ENCODE peak calls at places on chromosomes 2 and 18, in five cellular contexts. G, F, S, K and J are unnamed samples.

GRCh38 chr2:796151-796955 is 119.1 kb upstream of the TMEM18 start:
- DNase-seq in G (no peak), F (no peak), S (peak), K (no peak), J (no peak)

GRCh38 chr2:239685965-239686364 is 285.1 kb upstream of the HDAC4 start:
- DNase-seq in G (no peak), F (no peak), S (no peak), K (peak), J (no peak)

GRCh38 chr2:136072616-136073015 is 45.3 kb downstream of the CXCR4 start:
- DNase-seq in G (no peak), F (no peak), S (no peak), K (no peak), J (no peak)

GRCh38 chr2:240960309-240960962 is 38.0 kb upstream of the SNED1 start:
- DNase-seq in G (peak), F (no peak), S (peak), K (no peak), J (no peak)

GRCh38 chr2:227817940-227818568 is 4.4 kb downstream of the CCL20 start:
- DNase-seq in G (peak), F (no peak), S (no peak), K (peak), J (no peak)

GRCh38 chr18:7256959-7257742 is 26.3 kb downstream of the LRRC30 start:
- DNase-seq in G (no peak), F (no peak), S (no peak), K (no peak), J (no peak)

GRCh38 chr2:20352230-20353216 is 1.9 kb upstream of the PUM2 start:
- DNase-seq in G (no peak), F (no peak), S (no peak), K (no peak), J (no peak)

GRCh38 chr18:394997-395383 is 105.5 kb downstream of the COLEC12 start:
- DNase-seq in G (peak), F (no peak), S (no peak), K (no peak), J (no peak)

GRCh38 chr18:24262097-24262496 is 123.2 kb downstream of the CABYR start:
- DNase-seq in G (peak), F (no peak), S (no peak), K (no peak), J (no peak)

GRCh38 chr2:226781471-226781870 is 18.1 kb downstream of the IRS1 start:
- DNase-seq in G (no peak), F (no peak), S (no peak), K (no peak), J (no peak)

GRCh38 chr2:42076357-42076921 is 28.6 kb downstream of the PKDCC start:
- DNase-seq in G (no peak), F (no peak), S (no peak), K (no peak), J (no peak)

GRCh38 chr2:42073739-42074138 is 25.9 kb downstream of the PKDCC start:
- DNase-seq in G (peak), F (no peak), S (no peak), K (no peak), J (no peak)

GRCh38 chr2:42079737-42080287 is 32.0 kb downstream of the PKDCC start:
- DNase-seq in G (no peak), F (no peak), S (no peak), K (no peak), J (no peak)

GRCh38 chr2:42074661-42075060 is 26.8 kb downstream of the PKDCC start:
- DNase-seq in G (no peak), F (no peak), S (no peak), K (no peak), J (no peak)

GRCh38 chr2:42077343-42077742 is 29.5 kb downstream of the PKDCC start:
- DNase-seq in G (no peak), F (no peak), S (no peak), K (no peak), J (no peak)
- TF ChIP-seq CTCF in G (no peak), F (no peak), S (no peak), K (no peak), J (no peak)

DNA sequence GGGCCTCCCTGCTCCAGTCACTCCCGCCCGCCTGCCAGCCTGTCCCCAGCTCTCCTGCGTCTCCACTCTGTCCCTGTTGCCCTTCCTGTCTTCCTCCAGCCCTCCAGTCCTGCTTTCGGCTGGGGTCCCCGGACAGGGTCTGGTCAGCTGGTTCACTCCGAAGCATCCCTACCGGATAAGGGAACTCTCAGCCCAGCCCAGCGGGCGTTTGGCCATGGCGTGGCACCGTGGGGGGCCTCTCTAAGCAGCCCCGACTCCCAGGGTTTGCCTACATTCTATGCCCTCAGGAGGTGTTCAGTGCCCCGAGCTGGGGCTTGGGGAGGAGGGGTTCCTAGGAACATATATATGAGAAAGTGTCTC is 183.0 kb upstream of the HAAO start:
- DNase-seq in G (no peak), F (no peak), S (no peak), K (no peak), J (no peak)
- TF ChIP-seq CTCF in G (no peak), F (peak), S (no peak), K (peak), J (no peak)

GRCh38 chr2:222582931-222583330 is 73.0 kb downstream of the FARSB start:
- DNase-seq in G (no peak), F (no peak), S (no peak), K (no peak), J (no peak)
- TF ChIP-seq CTCF in G (peak), F (peak), S (no peak), K (no peak), J (peak)

GRCh38 chr2:211349031-211349430 is 792.6 kb downstream of the CPS1 start:
- DNase-seq in G (no peak), F (no peak), S (no peak), K (no peak), J (no peak)

GRCh38 chr2:211351998-211352397 is 795.6 kb downstream of the CPS1 start:
- DNase-seq in G (no peak), F (peak), S (no peak), K (no peak), J (no peak)

GRCh38 chr2:211344289-211344688 is 787.9 kb downstream of the CPS1 start:
- DNase-seq in G (no peak), F (no peak), S (no peak), K (no peak), J (no peak)

GRCh38 chr2:211347328-211347727 is 790.9 kb downstream of the CPS1 start:
- DNase-seq in G (no peak), F (no peak), S (no peak), K (no peak), J (no peak)
- TF ChIP-seq CTCF in G (no peak), F (no peak), S (no peak), K (no peak), J (peak)

DNA sequence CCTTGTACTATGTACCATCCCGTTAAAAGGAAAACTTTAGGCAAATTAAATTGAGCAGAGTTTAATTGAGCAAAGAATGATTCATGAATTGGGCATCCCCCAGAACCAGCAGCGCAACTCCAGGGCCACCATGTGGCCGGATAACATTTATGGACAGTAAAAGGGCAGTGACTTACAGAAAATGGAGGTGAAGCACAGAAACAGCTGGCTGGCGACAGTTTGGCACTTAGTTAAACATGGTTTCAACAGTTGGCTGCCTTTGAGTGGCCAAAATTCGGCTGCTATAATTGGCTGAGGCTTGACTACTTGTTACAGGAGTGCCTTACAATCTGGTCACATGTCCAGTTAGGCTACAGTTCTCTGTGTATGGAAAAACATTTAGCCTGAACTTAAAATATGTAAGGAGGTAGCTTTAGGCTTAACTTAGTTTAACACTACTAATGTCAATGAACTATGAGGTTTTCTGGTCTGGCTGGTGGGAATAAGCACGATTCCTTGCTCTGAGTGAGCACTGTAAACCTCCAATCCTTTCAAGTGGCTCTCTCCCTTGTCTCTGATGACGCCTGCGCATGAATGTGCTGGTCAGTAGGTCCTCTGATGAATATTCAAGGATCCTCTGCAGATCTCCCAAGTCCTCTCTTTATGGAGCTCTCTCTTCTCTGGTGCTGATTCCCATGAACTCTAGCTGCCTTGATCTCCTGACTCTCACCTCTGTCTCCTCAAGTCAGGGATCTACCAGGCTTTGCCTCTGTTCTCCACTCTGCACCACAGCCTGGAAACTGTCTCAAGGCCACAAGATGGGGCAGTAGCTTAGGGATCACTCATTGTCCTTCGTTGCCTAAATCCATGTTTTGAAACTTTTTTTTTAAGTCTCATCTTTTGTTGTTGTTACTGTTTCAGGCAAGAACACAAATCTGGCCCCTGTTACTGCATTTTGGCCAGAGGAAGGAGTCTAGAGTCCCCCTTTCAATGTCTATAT is 24.4 kb upstream of the RAB31 start:
- DNase-seq in G (peak), F (no peak), S (no peak), K (no peak), J (no peak)
- TF ChIP-seq CTCF in G (peak), F (no peak), S (no peak), K (no peak), J (no peak)

DNA sequence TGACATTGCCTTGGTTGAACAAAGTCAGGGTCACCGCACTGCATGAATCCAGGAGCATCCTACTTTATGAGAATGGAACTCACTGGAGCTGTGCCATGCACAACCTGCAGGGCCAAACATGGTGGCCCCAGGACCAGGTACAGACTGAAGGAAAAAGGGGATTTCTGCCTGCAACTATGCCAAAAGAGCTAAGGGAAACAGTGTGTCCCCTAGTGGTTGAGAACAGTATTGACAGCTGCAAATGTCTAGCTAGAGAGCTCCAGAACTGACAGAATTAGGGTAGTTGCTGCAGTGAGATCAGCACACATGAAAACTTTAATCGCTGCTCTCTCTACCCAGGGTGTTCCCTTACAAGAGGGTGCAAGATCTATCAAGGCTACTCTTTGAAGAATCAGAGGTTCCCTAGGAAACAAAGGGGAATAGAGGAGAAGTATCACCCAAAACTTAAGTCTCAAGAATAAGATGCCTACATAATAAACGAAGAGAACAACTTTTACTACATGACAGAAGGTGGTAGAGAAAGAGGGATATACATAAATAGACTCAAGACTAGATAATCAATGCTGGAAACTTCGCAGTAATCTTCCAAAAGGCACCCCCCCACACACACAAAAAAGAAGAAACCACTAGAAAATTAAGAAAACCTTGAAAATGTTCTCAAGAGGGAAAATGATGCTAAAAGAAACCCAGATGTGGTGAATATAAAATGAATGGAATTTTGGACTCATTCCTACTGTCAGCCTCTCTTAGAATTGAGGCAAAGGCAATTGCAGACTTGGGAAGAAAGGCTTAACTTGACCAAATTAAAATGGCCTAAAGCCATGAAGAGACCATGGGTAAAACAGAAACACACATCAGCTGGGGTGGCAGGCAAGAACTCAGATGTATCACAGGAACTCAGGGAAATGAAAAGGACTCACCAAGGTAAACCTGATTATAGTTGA is 43.7 kb upstream of the IHH start:
- DNase-seq in G (peak), F (no peak), S (no peak), K (no peak), J (peak)
- TF ChIP-seq CTCF in G (peak), F (peak), S (peak), K (peak), J (peak)

GRCh38 chr18:75857558-75857957 is 430.1 kb upstream of the SMIM21 start:
- DNase-seq in G (no peak), F (no peak), S (no peak), K (no peak), J (no peak)

GRCh38 chr18:75859533-75859932 is 432.0 kb upstream of the SMIM21 start:
- DNase-seq in G (no peak), F (no peak), S (no peak), K (no peak), J (no peak)

GRCh38 chr18:75854808-75855207 is 427.3 kb upstream of the SMIM21 start:
- DNase-seq in G (no peak), F (no peak), S (no peak), K (no peak), J (no peak)

GRCh38 chr18:75858754-75859153 is 431.3 kb upstream of the SMIM21 start:
- DNase-seq in G (no peak), F (no peak), S (no peak), K (no peak), J (no peak)

GRCh38 chr18:75854174-75854573 is 426.7 kb upstream of the SMIM21 start:
- DNase-seq in G (no peak), F (peak), S (no peak), K (no peak), J (peak)
- TF ChIP-seq CTCF in G (no peak), F (peak), S (no peak), K (no peak), J (peak)

DNA sequence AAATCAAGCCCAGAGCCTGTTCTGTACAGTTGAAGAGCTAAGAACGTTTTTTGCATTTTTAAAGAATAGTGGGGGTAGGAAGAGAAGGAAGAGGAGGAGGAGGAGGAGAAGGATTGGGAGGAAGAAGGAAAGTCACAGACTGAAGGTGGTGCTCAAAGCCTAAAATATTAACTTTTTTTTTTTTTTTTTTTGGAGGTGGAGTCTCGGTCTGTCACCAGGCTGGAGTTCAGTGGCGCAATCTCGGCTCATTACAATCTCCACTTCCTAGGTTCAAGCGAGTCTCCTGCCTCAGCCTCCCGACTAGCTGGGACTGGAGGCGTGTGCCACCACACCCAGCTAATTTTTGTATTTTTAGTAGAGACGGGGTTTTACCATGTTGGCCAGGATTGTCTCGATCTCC is 18.3 kb upstream of the KLHL29 start:
- DNase-seq in G (no peak), F (no peak), S (no peak), K (no peak), J (no peak)
- TF ChIP-seq CTCF in G (no peak), F (no peak), S (no peak), K (no peak), J (no peak)

DNA sequence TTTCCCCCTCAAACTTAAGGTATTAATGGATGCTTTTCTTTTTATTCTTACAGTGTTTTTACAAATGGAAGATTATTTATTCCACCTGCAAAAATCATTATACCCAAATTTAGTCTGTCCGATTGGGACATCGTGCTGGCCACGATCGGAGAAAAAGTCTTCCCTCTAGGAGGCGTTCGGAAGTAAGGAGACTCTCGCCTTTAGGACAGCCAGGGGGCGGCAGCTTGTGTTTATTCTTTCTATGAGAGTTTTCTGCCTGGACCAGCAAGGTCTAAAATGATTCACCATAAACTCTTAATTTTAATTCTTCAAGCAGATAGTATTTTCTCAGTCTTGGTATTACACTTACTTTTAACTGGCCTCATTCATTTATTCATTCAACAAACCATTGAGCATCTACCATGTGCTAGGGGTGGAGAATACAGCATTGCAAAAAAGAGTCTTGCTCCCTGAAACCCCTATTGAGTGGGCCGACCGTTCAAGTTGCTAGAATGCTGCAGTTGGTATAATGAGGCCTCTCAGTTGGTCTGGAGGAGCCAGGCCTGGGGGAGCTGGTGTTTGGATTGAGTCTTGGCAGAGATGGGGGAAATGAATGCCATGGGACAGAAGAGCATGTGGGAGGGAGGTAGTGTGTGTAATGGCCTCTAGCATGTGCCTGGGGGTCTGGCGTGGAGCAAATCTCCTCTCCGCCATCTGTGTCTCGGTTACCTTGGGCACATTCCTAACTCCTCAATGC is 38.7 kb downstream of the DCDC2C start:
- DNase-seq in G (no peak), F (no peak), S (no peak), K (no peak), J (no peak)
- TF ChIP-seq CTCF in G (no peak), F (no peak), S (no peak), K (no peak), J (no peak)